ENCODE peak calls at places on chromosomes 7 and 10, in nine cellular contexts. M is upper lobe of right lung; S is ovary; H is CD4-positive, alpha-beta memory T cell; J is psoas muscle; U is GM23248; N is right cardiac atrium; A is colonic mucosa; Q is osteoblast. R is an unnamed sample.

GRCh38 chr10:32205666-32206065 is 141.3 kb downstream of the EPC1 start:
- DNase-seq in Q (no peak), A (no peak), M (no peak), S (no peak), J (no peak), H (no peak), N (no peak), U (peak; percentile 59), R (no peak)

GRCh38 chr10:91681361-91682276 is 48.7 kb upstream of the PPP1R3C start:
- DNase-seq in J (no peak), H (no peak), M (no peak), N (peak; percentile 62), S (no peak), U (peak; percentile 55), Q (no peak), A (no peak), R (peak; percentile 29)

GRCh38 chr7:92246363-92247101 is 758 bp downstream of the ANKIB1 start:
- DNase-seq in U (peak; percentile 61), Q (peak; percentile 88), J (peak; percentile 15), A (peak; percentile 44), M (peak; percentile 65), N (peak; percentile 53), S (peak; percentile 42), H (peak; percentile 39), R (no peak)

GRCh38 chr10:22374489-22375126 is 29.3 kb downstream of the SPAG6 start:
- DNase-seq in U (no peak), M (no peak), N (no peak), S (no peak), Q (no peak), J (no peak), A (no peak), H (no peak), R (no peak)

GRCh38 chr10:91758303-91759146 is 39.7 kb upstream of the TNKS2 start:
- DNase-seq in J (no peak), S (no peak), A (no peak), Q (no peak), M (no peak), H (peak; percentile 62), N (no peak), U (peak; percentile 72), R (no peak)

GRCh38 chr10:44715081-44715480 is 196.1 kb upstream of the TMEM72 start:
- DNase-seq in M (no peak), H (no peak), J (no peak), S (no peak), A (no peak), Q (peak; percentile 65), U (peak; percentile 83), N (no peak), R (no peak)

GRCh38 chr10:112799038-112799437 is 151.0 kb upstream of the TCF7L2 start:
- DNase-seq in U (no peak), H (no peak), Q (no peak), S (no peak), J (no peak), A (no peak), M (no peak), N (no peak), R (no peak)

GRCh38 chr10:110815354-110816004 is 56.2 kb upstream of the PDCD4 start:
- DNase-seq in U (no peak), M (no peak), H (no peak), J (no peak), Q (no peak), A (no peak), N (peak; percentile 81), S (no peak), R (no peak)

GRCh38 chr10:74320026-74320425 is 169.0 kb downstream of the ADK start:
- DNase-seq in S (no peak), N (no peak), A (no peak), U (no peak), Q (no peak), M (no peak), H (no peak), J (no peak), R (no peak)

GRCh38 chr10:117757121-117757795 is 214.7 kb downstream of the EMX2 start:
- DNase-seq in N (no peak), M (no peak), J (no peak), H (no peak), U (peak; percentile 19), S (no peak), A (no peak), Q (no peak), R (no peak)

DNA sequence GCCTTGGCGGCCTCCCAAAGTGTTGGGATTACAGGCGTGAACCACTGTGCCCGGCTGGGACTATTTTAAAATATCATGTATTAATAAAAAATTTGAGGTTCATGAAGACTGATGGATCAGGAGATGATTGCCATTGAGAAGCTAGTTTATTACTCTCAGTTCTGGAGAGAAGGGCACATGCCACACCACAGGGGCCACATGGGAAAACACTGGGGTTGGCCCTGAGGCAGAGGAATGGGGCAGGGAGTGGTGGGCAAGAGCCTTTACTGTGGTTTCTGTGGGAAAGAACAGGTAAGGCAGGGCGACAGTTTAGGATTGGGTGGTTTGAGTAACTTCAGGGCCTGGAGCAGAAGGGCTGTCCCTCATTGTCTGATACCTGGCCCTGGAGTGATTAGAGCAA is 6.8 kb upstream of the TBRG4 start:
- DNase-seq in M (no peak), N (no peak), S (no peak), H (no peak), U (no peak), A (no peak), J (no peak), Q (no peak), R (no peak)
- H3K27ac ChIP-seq in M (no peak overlapping the region), N (no peak overlapping the region), S (no peak overlapping the region), H (no peak overlapping the region), U (no peak overlapping the region), A (no peak overlapping the region), J (no peak overlapping the region), Q (no peak overlapping the region), R (no peak overlapping the region)

GRCh38 chr10:102507521-102507920 is 3.7 kb downstream of the SUFU start:
- DNase-seq in A (no peak), U (no peak), J (no peak), S (no peak), H (no peak), Q (no peak), N (no peak), M (no peak), R (no peak)
- H3K4me1 ChIP-seq in A (peaks cover 11% of the 10 kb centered on the region), U (peaks cover 24% of the 10 kb centered on the region), J (peaks cover 42% of the 10 kb centered on the region), S (peaks cover 2% of the 10 kb centered on the region), H (peaks cover 40% of the 10 kb centered on the region), Q (peaks cover 25% of the 10 kb centered on the region), N (peaks cover 7% of the 10 kb centered on the region), M (peaks cover 44% of the 10 kb centered on the region), R (peaks cover 18% of the 10 kb centered on the region)

GRCh38 chr10:103829838-103830465 is 25.4 kb downstream of the SH3PXD2A start:
- DNase-seq in H (no peak), S (no peak), U (no peak), M (peak; percentile 4), N (no peak), A (no peak), J (no peak), Q (peak; percentile 11), R (no peak)
- H3K27ac ChIP-seq in H (no peak overlapping the region), S (no peak overlapping the region), U (no peak overlapping the region), M (no peak overlapping the region), N (no peak overlapping the region), A (no peak overlapping the region), J (no peak overlapping the region), Q (no peak overlapping the region), R (no peak overlapping the region)

DNA sequence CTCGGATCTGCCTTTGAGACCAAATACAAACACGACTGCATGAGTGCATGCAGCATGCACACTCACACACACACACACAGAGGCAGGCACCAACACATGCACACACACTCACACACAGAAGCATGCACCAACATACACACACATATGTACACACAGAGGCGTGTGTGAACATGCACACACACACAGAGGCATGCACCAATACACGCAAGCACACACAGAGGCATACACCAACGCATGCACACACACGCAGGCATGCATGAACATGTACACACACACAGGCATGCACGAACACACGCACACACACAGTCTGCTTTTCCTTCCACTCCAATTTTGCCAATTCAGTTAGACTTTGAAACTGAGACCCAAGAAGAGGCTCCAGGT is 67.3 kb upstream of the COL13A1 start:
- DNase-seq in N (no peak), M (no peak), J (no peak), H (no peak), U (no peak), S (no peak), A (no peak), Q (no peak), R (no peak)
- H3K4me1 ChIP-seq in N (peaks cover 4% of the 10 kb centered on the region), M (no peaks in the 10 kb centered on the region), J (peaks cover 77% of the 10 kb centered on the region), H (peaks cover 7% of the 10 kb centered on the region), U (peaks cover 27% of the 10 kb centered on the region), S (peaks cover 13% of the 10 kb centered on the region), A (no peaks in the 10 kb centered on the region), Q (peaks cover 12% of the 10 kb centered on the region), R (no peaks in the 10 kb centered on the region)

DNA sequence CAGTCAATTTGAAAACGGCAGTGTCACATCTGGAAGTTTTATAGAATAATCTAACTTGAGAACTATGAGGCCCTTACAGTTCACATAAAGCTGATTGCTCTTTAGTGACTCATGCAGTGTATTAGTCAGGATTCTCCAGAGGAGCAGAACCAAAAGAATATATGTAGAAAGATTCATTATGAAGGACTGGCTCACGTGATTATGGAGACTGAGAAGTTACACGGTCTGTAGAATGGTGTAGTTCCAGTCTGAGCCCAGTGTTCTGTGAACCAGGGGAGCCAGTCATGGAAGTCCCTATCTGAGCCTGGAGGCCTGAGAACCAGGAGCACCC is 21.5 kb downstream of the RBM33 start:
- DNase-seq in Q (peak; percentile 81), N (no peak), J (no peak), A (no peak), M (no peak), S (no peak), H (no peak), U (peak; percentile 92), R (no peak)
- H3K27ac ChIP-seq in Q (peak overlapping the region; percentile 79), N (no peak overlapping the region), J (no peak overlapping the region), A (no peak overlapping the region), M (no peak overlapping the region), S (no peak overlapping the region), H (no peak overlapping the region), U (peak overlapping the region; percentile 81), R (no peak overlapping the region)